ENCODE peak calls at places on chromosomes 11 and 22, in ten cellular contexts. E is mucosa of gallbladder; I is EH; L is body of pancreas; K is nucleus accumbens; T is activated CD4-positive, CD25-positive, alpha-beta regulatory T cell treated with anti-CD3 and anti-CD28 coated beads, Interleukin-2, amount 50 U/mL, for 16 hours; V is adrenal gland; D is NCI-H2227 treated with DMSO at 0.1 percent for 48 hours; S is erythroblast; Y is thyroid gland. H is an unnamed sample.

GRCh38 chr11:118200901-118201680 is 23.7 kb downstream of the JAML start:
- DNase-seq in E (no peak), I (no peak), L (no peak), K (no peak), T (no peak), V (no peak), D (no peak), S (no peak), Y (no peak), H (no peak)

GRCh38 chr11:124961972-124962609 is 8.1 kb downstream of the CCDC15 start:
- DNase-seq in E (peak; percentile 24), I (peak; percentile 80), L (no peak), K (no peak), T (no peak), V (no peak), D (peak; percentile 41), S (peak; percentile 73), Y (no peak), H (peak; percentile 89)

GRCh38 chr11:130636672-130637463 is 188.4 kb downstream of the ADAMTS15 start:
- DNase-seq in E (no peak), I (peak; percentile 88), L (no peak), K (no peak), T (no peak), V (no peak), D (no peak), S (no peak), Y (no peak), H (peak; percentile 36)

GRCh38 chr11:33168605-33169240 is 7.4 kb upstream of the CSTF3 start:
- DNase-seq in E (no peak), I (peak; percentile 79), L (no peak), K (no peak), T (no peak), V (no peak), D (no peak), S (no peak), Y (no peak), H (no peak)

GRCh38 chr22:47199949-47200272 is 437.5 kb downstream of the TBC1D22A start:
- DNase-seq in E (no peak), I (no peak), L (no peak), K (no peak), T (no peak), V (peak; percentile 24), D (no peak), S (no peak), Y (no peak), H (no peak)

GRCh38 chr11:128929468-128929867 is 13.2 kb downstream of the TP53AIP1 start:
- DNase-seq in E (no peak), I (no peak), L (no peak), K (no peak), T (no peak), V (no peak), D (no peak), S (no peak), Y (peak; percentile 53), H (no peak)

GRCh38 chr11:126311464-126312291 is 7.8 kb downstream of the DCPS start:
- DNase-seq in E (no peak), I (no peak), L (no peak), K (no peak), T (no peak), V (no peak), D (no peak), S (no peak), Y (no peak), H (no peak)

GRCh38 chr11:69525516-69526452 is 44.3 kb downstream of the LINC01488 start:
- DNase-seq in E (no peak), I (no peak), L (no peak), K (no peak), T (no peak), V (no peak), D (no peak), S (no peak), Y (no peak), H (no peak)

GRCh38 chr22:32926600-32926999 is 125.1 kb downstream of the TIMP3 start:
- DNase-seq in E (no peak), I (peak; percentile 37), L (no peak), K (no peak), T (no peak), V (no peak), D (peak; percentile 4), S (peak; percentile 68), Y (peak; percentile 19), H (no peak)

GRCh38 chr11:10669258-10670033 is 24.1 kb downstream of the IRAG1 start:
- DNase-seq in E (no peak), I (peak; percentile 95), L (peak; percentile 23), K (no peak), T (no peak), V (peak; percentile 90), D (peak; percentile 53), S (no peak), Y (no peak), H (peak; percentile 37)

GRCh38 chr22:40838486-40838885 is 18.0 kb downstream of the ST13 start:
- DNase-seq in E (no peak), I (no peak), L (no peak), K (no peak), T (no peak), V (no peak), D (no peak), S (no peak), Y (peak; percentile 66), H (no peak)

GRCh38 chr11:90178751-90179150 is 44.1 kb downstream of the CHORDC1 start:
- DNase-seq in E (no peak), I (no peak), L (no peak), K (no peak), T (no peak), V (no peak), D (no peak), S (no peak), Y (no peak), H (no peak)

GRCh38 chr11:112348480-112349029 is 87.9 kb upstream of the PLET1 start:
- DNase-seq in E (no peak), I (no peak), L (no peak), K (no peak), T (no peak), V (no peak), D (no peak), S (no peak), Y (no peak), H (no peak)

GRCh38 chr11:66264893-66265292 is 3.5 kb upstream of the RAB1B start:
- DNase-seq in E (no peak), I (no peak), L (no peak), K (no peak), T (no peak), V (no peak), D (no peak), S (no peak), Y (no peak), H (no peak)

GRCh38 chr11:86954288-86955110 is 696 bp downstream of the FZD4 start:
- DNase-seq in E (peak; percentile 15), I (peak; percentile 33), L (peak; percentile 85), K (no peak), T (no peak), V (no peak), D (no peak), S (peak; percentile 54), Y (peak; percentile 40), H (peak; percentile 22)

GRCh38 chr11:94151311-94151710 is 22.7 kb downstream of the PANX1 start:
- DNase-seq in E (no peak), I (peak; percentile 72), L (no peak), K (no peak), T (no peak), V (no peak), D (no peak), S (no peak), Y (no peak), H (no peak)

GRCh38 chr11:9821008-9821752 is 157.3 kb downstream of the SWAP70 start:
- DNase-seq in E (no peak), I (peak; percentile 88), L (no peak), K (no peak), T (no peak), V (no peak), D (no peak), S (no peak), Y (no peak), H (no peak)

GRCh38 chr22:31852691-31853370 is 91.5 kb upstream of the YWHAH start:
- DNase-seq in E (no peak), I (peak; percentile 15), L (no peak), K (no peak), T (no peak), V (no peak), D (no peak), S (no peak), Y (no peak), H (no peak)

GRCh38 chr11:95363710-95364109 is 132.7 kb upstream of the SESN3 start:
- DNase-seq in E (no peak), I (no peak), L (no peak), K (no peak), T (no peak), V (no peak), D (no peak), S (no peak), Y (no peak), H (no peak)

GRCh38 chr11:24422371-24422770 is 74.5 kb upstream of the LUZP2 start:
- DNase-seq in E (no peak), I (peak; percentile 0), L (no peak), K (no peak), T (no peak), V (no peak), D (no peak), S (no peak), Y (no peak), H (no peak)

GRCh38 chr11:110123003-110123402 is 29.8 kb downstream of the ZC3H12C start:
- DNase-seq in E (no peak), I (peak; percentile 74), L (no peak), K (no peak), T (no peak), V (no peak), D (no peak), S (no peak), Y (no peak), H (no peak)

GRCh38 chr22:36144886-36145541 is 15.5 kb downstream of the APOL3 start:
- DNase-seq in E (peak; percentile 76), I (peak; percentile 83), L (peak; percentile 67), K (peak; percentile 42), T (no peak), V (peak; percentile 91), D (peak; percentile 25), S (peak; percentile 63), Y (peak; percentile 65), H (peak; percentile 83)

GRCh38 chr11:75589933-75590332 is 27.9 kb downstream of the SERPINH1 start:
- DNase-seq in E (no peak), I (no peak), L (no peak), K (no peak), T (no peak), V (no peak), D (no peak), S (peak; percentile 99), Y (peak; percentile 38), H (no peak)

GRCh38 chr11:63945482-63946163 is 6.8 kb downstream of the NAA40 start:
- DNase-seq in E (peak; percentile 69), I (peak; percentile 79), L (peak; percentile 86), K (peak; percentile 78), T (no peak), V (peak; percentile 92), D (peak; percentile 64), S (peak; percentile 63), Y (peak; percentile 87), H (peak; percentile 91)

GRCh38 chr11:43574949-43575915 is 105.3 kb upstream of the HSD17B12 start:
- DNase-seq in E (peak; percentile 23), I (peak; percentile 65), L (peak; percentile 28), K (peak; percentile 66), T (no peak), V (peak; percentile 86), D (peak; percentile 75), S (peak; percentile 42), Y (no peak), H (peak; percentile 69)

GRCh38 chr22:17368144-17368726 is 1.0 kb upstream of the CECR2 start:
- DNase-seq in E (no peak), I (no peak), L (no peak), K (no peak), T (no peak), V (no peak), D (peak; percentile 90), S (no peak), Y (no peak), H (no peak)

H was measured in Ammon's horn.